ENCODE peak calls at places on chromosome 1, in eight cellular contexts. E is heart left ventricle, F is fibroblast of lung, V is cardiac muscle cell, T is RWPE2, Y is pancreas, X is Peyer's patch, S is Panc1. G is an unnamed sample. For H3K27me3, the result is how much of the 10 kb centered on the place peaks cover.

GRCh38 chr1:3548156-3548893 is 63.0 kb downstream of the MEGF6 start:
- DNase-seq in E (no peak), F (peak), V (peak), T (no peak), Y (no peak), X (no peak), S (no peak), G (peak)

GRCh38 chr1:22471078-22471477 is 19.4 kb downstream of the ZBTB40 start:
- DNase-seq in E (peak), F (peak), V (peak), T (no peak), Y (peak), X (no peak), S (no peak), G (no peak)

GRCh38 chr1:170545476-170545875 is 13.5 kb downstream of the GORAB start:
- DNase-seq in E (no peak), F (peak), V (peak), T (no peak), Y (no peak), X (no peak), S (no peak), G (peak)

GRCh38 chr1:16155537-16156410 is at the start of gene EPHA2:
- DNase-seq in E (peak), F (peak), V (peak), T (peak), Y (peak), X (peak), S (no peak), G (peak)

GRCh38 chr1:27566462-27567182 is 37.3 kb downstream of the AHDC1 start:
- DNase-seq in E (no peak), F (no peak), V (no peak), T (no peak), Y (no peak), X (no peak), S (no peak), G (no peak)

GRCh38 chr1:228379666-228380065 is 27.0 kb downstream of the TRIM11 start:
- DNase-seq in E (no peak), F (no peak), V (no peak), T (no peak), Y (no peak), X (peak), S (no peak), G (no peak)

GRCh38 chr1:41360074-41361027 is 883 bp upstream of the FOXO6 start:
- DNase-seq in E (no peak), F (no peak), V (no peak), T (peak), Y (peak), X (peak), S (no peak), G (no peak)

GRCh38 chr1:3461238-3461933 is 6.9 kb downstream of the ARHGEF16 start:
- DNase-seq in E (no peak), F (no peak), V (no peak), T (no peak), Y (no peak), X (peak), S (no peak), G (no peak)

GRCh38 chr1:67189953-67190352 is 23.7 kb downstream of the IL23R start:
- DNase-seq in E (no peak), F (no peak), V (no peak), T (no peak), Y (no peak), X (no peak), S (no peak), G (no peak)

GRCh38 chr1:12640237-12640957 is 3.5 kb upstream of the AADACL4 start:
- DNase-seq in E (no peak), F (no peak), V (no peak), T (no peak), Y (no peak), X (no peak), S (no peak), G (no peak)

GRCh38 chr1:203057831-203058673 is 27.8 kb downstream of the MYOG start:
- DNase-seq in E (no peak), F (no peak), V (no peak), T (no peak), Y (no peak), X (no peak), S (no peak), G (no peak)

GRCh38 chr1:23632479-23633160 is 59.0 kb upstream of the RPL11 start:
- DNase-seq in E (no peak), F (no peak), V (no peak), T (no peak), Y (no peak), X (no peak), S (no peak), G (no peak)

GRCh38 chr1:185843297-185843869 is 109.2 kb downstream of the HMCN1 start:
- DNase-seq in E (no peak), F (no peak), V (no peak), T (no peak), Y (no peak), X (no peak), S (no peak), G (no peak)

GRCh38 chr1:114131526-114132220 is 22.0 kb downstream of the SYT6 start:
- DNase-seq in E (no peak), F (no peak), V (no peak), T (no peak), Y (no peak), X (no peak), S (no peak), G (no peak)
- TF ChIP-seq CTCF in E (no peak), F (no peak), V (no peak), T (no peak), Y (no peak), X (no peak), S (no peak), G (no peak)

DNA sequence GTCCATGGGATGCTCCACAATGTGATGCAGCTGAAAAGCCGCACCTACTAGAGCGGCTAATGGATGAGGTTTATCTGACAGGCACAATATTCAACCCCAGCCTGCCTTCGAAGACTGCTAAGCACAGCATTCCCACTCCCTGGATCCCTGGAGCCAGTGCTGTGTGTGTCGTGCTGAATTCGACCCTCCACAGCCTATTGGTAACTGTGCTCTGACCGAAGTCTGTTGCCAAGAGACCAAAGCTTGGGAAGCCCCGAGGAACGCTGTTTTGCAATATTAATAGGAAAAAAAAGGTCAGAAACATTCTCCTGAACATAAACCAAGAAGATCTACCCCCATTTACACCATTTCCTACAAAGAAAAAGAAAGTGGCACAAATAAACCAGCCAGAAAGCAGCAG is 57.3 kb upstream of the PUM1 start:
- DNase-seq in E (no peak), F (peak), V (peak), T (no peak), Y (no peak), X (no peak), S (no peak), G (no peak)
- H3K4me3 ChIP-seq in E (no peak), F (no peak), V (no peak), T (no peak), Y (no peak), X (no peak), S (no peak), G (no peak)

DNA sequence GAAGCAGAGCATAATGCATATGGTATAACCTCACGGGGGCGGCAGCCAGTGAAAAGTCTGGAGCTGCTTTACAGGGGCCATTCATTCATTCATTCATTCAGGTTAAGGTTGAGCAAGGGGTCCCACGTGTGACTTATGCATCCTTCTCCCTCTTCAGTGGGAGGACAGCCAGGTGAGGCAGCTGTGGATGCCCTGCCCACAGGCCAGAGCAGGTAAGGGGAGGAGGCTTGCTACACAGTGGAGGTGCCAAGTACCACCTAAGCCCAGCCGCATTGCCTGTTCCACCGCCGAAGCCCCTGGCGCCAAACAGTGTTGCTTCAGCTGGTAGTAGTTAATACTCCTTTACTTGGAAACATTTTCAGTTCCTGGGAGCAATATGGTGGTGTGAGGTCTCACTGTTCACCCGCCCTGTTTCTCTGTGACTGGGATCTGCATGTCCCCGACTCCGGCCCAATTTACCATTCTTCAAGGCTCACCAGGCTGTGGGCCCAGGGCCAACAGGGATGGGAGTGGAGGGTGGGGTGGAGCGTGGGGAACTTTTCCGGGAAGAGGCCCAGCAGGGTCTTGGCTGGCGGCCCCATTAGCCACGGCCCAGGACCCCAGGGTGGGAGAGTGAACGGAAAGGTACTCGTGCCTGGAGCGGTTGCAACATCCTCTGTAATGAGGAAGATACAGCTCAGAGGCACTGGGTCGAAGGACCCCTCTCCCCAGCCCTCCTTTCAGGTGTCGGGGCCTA is 722 bp upstream of the PODN start:
- DNase-seq in E (peak), F (peak), V (peak), T (no peak), Y (no peak), X (peak), S (no peak), G (no peak)
- H3K27me3 ChIP-seq in E (under half), F (under half), V (half or more), T (under half), Y (under half), X (under half), S (under half), G (under half)

GRCh38 chr1:199685369-199685768 is 342.1 kb upstream of the NR5A2 start:
- DNase-seq in E (no peak), F (peak), V (peak), T (no peak), Y (no peak), X (no peak), S (peak), G (no peak)
- TF ChIP-seq CTCF in E (no peak), F (no peak), V (no peak), T (no peak), Y (no peak), X (no peak), S (no peak), G (no peak)

GRCh38 chr1:205811660-205812059 is 1.3 kb downstream of the SLC41A1 start:
- DNase-seq in E (peak), F (peak), V (peak), T (no peak), Y (peak), X (no peak), S (no peak), G (no peak)
- H3K4me3 ChIP-seq in E (peak), F (peak), V (peak), T (peak), Y (peak), X (peak), S (peak), G (peak)

DNA sequence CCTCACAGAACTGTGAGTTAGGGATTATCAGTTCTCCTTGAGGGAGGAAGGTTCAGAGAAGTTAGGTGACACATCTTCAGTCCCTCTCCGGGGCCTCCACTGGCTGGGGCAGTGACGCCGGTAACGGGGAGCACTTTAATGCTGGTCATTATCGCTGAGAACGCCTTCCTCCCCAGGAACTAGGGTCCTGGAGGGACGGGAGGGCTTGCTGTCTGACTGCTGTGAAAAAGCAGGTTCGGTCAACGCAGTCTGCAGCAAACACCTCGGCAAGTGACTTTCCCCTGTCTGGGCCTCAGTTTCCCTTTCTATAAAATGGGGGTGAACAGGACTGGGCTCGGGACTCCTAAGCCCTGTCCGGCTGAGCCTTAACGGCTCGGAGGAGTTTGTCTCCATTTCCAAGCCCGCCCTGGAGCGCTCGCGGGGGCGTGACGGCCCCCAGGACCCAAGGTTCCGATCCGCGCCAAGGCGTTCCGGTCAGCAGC is 341 bp upstream of the TMEM61 start:
- DNase-seq in E (no peak), F (no peak), V (no peak), T (no peak), Y (no peak), X (no peak), S (no peak), G (no peak)
- H3K27me3 ChIP-seq in E (under half), F (under half), V (half or more), T (under half), Y (under half), X (under half), S (under half), G (half or more)